ENCODE peak calls at places on chromosomes 5 and 9, in four cellular contexts. N is C1 segment of cervical spinal cord; O is DMS 273 treated with DMSO at 0.1 percent for 48 hours; P is activated naive CD4-positive, alpha-beta T cell treated with anti-CD3 and anti-CD28 coated beads, Interleukin-2, amount 50 U/mL, for 16 hours. Y is an unnamed sample.

GRCh38 chr9:79651251-79651795 is 79.6 kb downstream of the TLE4 start:
- DNase-seq in N (no peak), O (no peak), P (no peak), Y (no peak)

GRCh38 chr9:134328341-134328840 is 2.1 kb downstream of the RXRA start:
- DNase-seq in N (no peak), O (no peak), P (no peak), Y (no peak)

GRCh38 chr5:141319202-141319601 is 1.4 kb downstream of the TAF7 start:
- DNase-seq in N (no peak), O (no peak), P (no peak), Y (no peak)

GRCh38 chr5:93883459-93883858 is 142.1 kb upstream of the POU5F2 start:
- DNase-seq in N (no peak), O (no peak), P (no peak), Y (no peak)

GRCh38 chr9:81653240-81653639 is 36.1 kb downstream of the TLE1 start:
- DNase-seq in N (no peak), O (no peak), P (no peak), Y (no peak)

GRCh38 chr5:174951151-174951780 is 226.9 kb downstream of the MSX2 start:
- DNase-seq in N (peak), O (peak), P (peak), Y (peak)

GRCh38 chr9:116859763-116860162 is 172.7 kb downstream of the TRIM32 start:
- DNase-seq in N (no peak), O (no peak), P (no peak), Y (no peak)

GRCh38 chr5:166083183-166083959 is 2208.1 kb upstream of the WWC1 start:
- DNase-seq in N (no peak), O (no peak), P (no peak), Y (no peak)

GRCh38 chr5:9761706-9762105 is 131.6 kb upstream of the TAS2R1 start:
- DNase-seq in N (no peak), O (no peak), P (no peak), Y (no peak)

GRCh38 chr5:175107865-175108264 is 336.1 kb downstream of the DRD1 start:
- DNase-seq in N (no peak), O (no peak), P (no peak), Y (no peak)

GRCh38 chr9:132546148-132547051 is 36.0 kb upstream of the BARHL1 start:
- DNase-seq in N (no peak), O (peak), P (no peak), Y (no peak)

GRCh38 chr9:137175345-137175961 is 3.6 kb upstream of the TMEM210 start:
- DNase-seq in N (no peak), O (no peak), P (no peak), Y (no peak)

GRCh38 chr5:172343741-172344140 is 60.2 kb upstream of the UBTD2 start:
- DNase-seq in N (no peak), O (no peak), P (no peak), Y (no peak)

GRCh38 chr5:174935854-174936474 is 211.6 kb downstream of the MSX2 start:
- DNase-seq in N (peak), O (no peak), P (peak), Y (no peak)

GRCh38 chr9:98707158-98708102 is 1.3 kb downstream of the GABBR2 start:
- DNase-seq in N (no peak), O (peak), P (no peak), Y (no peak)

GRCh38 chr9:120473626-120474025 is 106.3 kb downstream of the CDK5RAP2 start:
- DNase-seq in N (no peak), O (no peak), P (no peak), Y (no peak)

GRCh38 chr5:111738118-111738517 is 18.9 kb downstream of the NREP start:
- DNase-seq in N (no peak), O (no peak), P (no peak), Y (no peak)

GRCh38 chr9:36407122-36407723 is 7.2 kb upstream of the RNF38 start:
- DNase-seq in N (peak), O (peak), P (peak), Y (peak)